ENCODE peak calls at places on chromosomes 16 and 17, in four cellular contexts. One of them, this sample, is unnamed.

GRCh38 chr16:89052824-89053724 is 40.6 kb upstream of the ACSF3 start:
- DNase-seq in mesendoderm: no peak
- DNase-seq in HFF-Myc: no peak
- DNase-seq in right lobe of liver: no peak
- DNase-seq in this sample: peak

GRCh38 chr16:66614161-66614802 is 9.8 kb downstream of the CMTM3 start:
- DNase-seq in right lobe of liver: no peak
- DNase-seq in HFF-Myc: no peak
- DNase-seq in mesendoderm: no peak
- DNase-seq in this sample: no peak

GRCh38 chr16:1287982-1288670 is 21.3 kb upstream of the UBE2I start:
- DNase-seq in HFF-Myc: no peak
- DNase-seq in right lobe of liver: no peak
- DNase-seq in mesendoderm: no peak
- DNase-seq in this sample: no peak

GRCh38 chr17:38911081-38911730 is 14.2 kb upstream of the LASP1NB start:
- DNase-seq in right lobe of liver: peak
- DNase-seq in mesendoderm: no peak
- DNase-seq in HFF-Myc: no peak
- DNase-seq in this sample: no peak

GRCh38 chr17:70181866-70182265 is 12.5 kb downstream of the KCNJ2 start:
- DNase-seq in mesendoderm: no peak
- DNase-seq in HFF-Myc: no peak
- DNase-seq in right lobe of liver: no peak
- DNase-seq in this sample: no peak

GRCh38 chr16:67241008-67241900 is 6.0 kb downstream of the FHOD1 start:
- DNase-seq in mesendoderm: peak
- DNase-seq in right lobe of liver: peak
- DNase-seq in HFF-Myc: peak
- DNase-seq in this sample: peak

GRCh38 chr16:56505174-56505573 is 14.7 kb downstream of the BBS2 start:
- DNase-seq in right lobe of liver: no peak
- DNase-seq in HFF-Myc: no peak
- DNase-seq in mesendoderm: peak
- DNase-seq in this sample: no peak

GRCh38 chr17:48002208-48002919 is 31.5 kb downstream of the CDK5RAP3 start:
- DNase-seq in right lobe of liver: no peak
- DNase-seq in HFF-Myc: peak
- DNase-seq in mesendoderm: peak
- DNase-seq in this sample: peak

GRCh38 chr17:32859857-32860525 is 16.9 kb downstream of the MYO1D start:
- DNase-seq in right lobe of liver: no peak
- DNase-seq in HFF-Myc: no peak
- DNase-seq in mesendoderm: peak
- DNase-seq in this sample: no peak

GRCh38 chr17:63703029-63703428 is 3.1 kb upstream of the LIMD2 start:
- DNase-seq in right lobe of liver: no peak
- DNase-seq in mesendoderm: no peak
- DNase-seq in HFF-Myc: no peak
- DNase-seq in this sample: no peak

GRCh38 chr17:63701477-63702222 is 1.7 kb upstream of the LIMD2 start:
- DNase-seq in HFF-Myc: no peak
- DNase-seq in mesendoderm: no peak
- DNase-seq in right lobe of liver: peak
- DNase-seq in this sample: no peak

GRCh38 chr17:63700528-63701441 is 860 bp upstream of the LIMD2 start:
- DNase-seq in mesendoderm: peak
- DNase-seq in right lobe of liver: peak
- DNase-seq in HFF-Myc: no peak
- DNase-seq in this sample: no peak

GRCh38 chr17:63702616-63703015 is 2.7 kb upstream of the LIMD2 start:
- DNase-seq in right lobe of liver: no peak
- DNase-seq in HFF-Myc: no peak
- DNase-seq in mesendoderm: no peak
- DNase-seq in this sample: no peak

GRCh38 chr17:63702223-63702577 is 2.3 kb upstream of the LIMD2 start:
- DNase-seq in mesendoderm: no peak
- DNase-seq in right lobe of liver: peak
- DNase-seq in HFF-Myc: no peak
- DNase-seq in this sample: no peak
- H3K4me3 ChIP-seq in mesendoderm: no peak
- H3K4me3 ChIP-seq in right lobe of liver: no peak
- H3K4me3 ChIP-seq in HFF-Myc: no peak
- H3K4me3 ChIP-seq in this sample: no peak

DNA sequence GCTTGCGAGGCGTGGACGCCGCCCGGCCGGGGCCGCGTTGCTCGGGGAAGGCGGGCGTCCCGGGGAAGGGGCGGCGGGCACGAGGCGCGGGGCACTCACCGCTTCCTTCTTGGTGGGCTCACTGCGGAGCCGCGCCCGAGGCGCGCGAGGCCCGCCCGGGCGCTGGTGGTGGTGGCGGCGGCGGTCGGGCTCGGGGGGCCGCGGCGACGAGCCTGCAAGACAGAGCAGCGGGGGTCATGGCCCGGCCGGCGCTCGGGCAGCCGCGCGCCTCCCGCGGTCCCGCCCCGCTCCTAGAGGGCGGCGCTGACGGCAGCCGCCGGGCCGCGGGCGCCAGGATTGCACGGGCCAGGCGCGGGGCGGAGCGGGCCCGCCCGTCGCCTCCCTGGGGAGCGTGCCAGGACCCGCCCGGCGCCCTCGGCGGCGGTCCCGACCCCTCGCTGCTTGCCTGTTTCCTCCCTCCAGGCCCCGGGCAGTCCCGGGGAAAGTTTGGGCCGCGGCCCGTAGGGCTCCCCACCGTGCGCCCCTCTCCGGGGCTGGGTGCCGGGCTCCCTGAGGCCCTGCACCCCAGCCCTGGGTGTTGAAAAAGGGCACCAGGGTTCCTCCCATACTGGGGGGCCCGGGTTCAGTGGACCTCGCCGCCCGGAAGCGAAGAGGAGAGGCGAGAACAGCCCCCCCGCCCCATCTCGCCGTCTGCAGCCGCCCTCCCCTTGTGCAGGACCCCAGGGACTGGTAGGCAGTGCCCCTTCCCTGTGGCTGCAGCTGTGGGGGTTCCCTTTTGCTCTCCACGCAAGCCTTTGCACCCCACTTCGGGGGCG is at the start of gene C16orf74:
- DNase-seq in HFF-Myc: no peak
- DNase-seq in mesendoderm: no peak
- DNase-seq in right lobe of liver: peak
- DNase-seq in this sample: peak
- H3K4me3 ChIP-seq in HFF-Myc: peak
- H3K4me3 ChIP-seq in mesendoderm: no peak
- H3K4me3 ChIP-seq in right lobe of liver: peak
- H3K4me3 ChIP-seq in this sample: peak

GRCh38 chr17:44917456-44917855 is 2.2 kb upstream of the GFAP start:
- DNase-seq in mesendoderm: no peak
- DNase-seq in HFF-Myc: no peak
- DNase-seq in right lobe of liver: peak
- DNase-seq in this sample: no peak
- H3K4me3 ChIP-seq in mesendoderm: no peak
- H3K4me3 ChIP-seq in HFF-Myc: no peak
- H3K4me3 ChIP-seq in right lobe of liver: no peak
- H3K4me3 ChIP-seq in this sample: no peak

DNA sequence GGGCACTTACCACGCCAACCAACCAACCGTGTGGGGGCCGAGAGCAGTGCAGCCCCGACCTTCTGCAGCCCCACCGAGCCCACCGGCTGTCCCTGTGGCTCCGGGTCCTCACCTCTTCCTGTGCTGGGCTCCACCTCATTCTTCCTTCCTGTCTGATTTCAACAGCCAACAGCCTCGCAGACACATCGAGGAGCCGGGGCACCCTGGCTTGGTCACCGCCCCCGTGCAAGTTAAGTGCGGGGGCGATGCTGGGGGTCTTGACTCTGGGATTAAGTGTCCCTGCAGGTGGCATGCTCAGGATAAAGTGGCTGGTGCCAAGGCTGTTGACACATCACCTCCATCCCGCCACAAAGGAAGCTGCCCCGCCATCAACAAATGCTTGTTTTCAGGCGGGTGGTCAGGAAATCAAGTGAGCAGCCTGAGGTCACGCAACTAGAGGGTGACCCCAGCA is at the start of gene NLRC3:
- DNase-seq in mesendoderm: no peak
- DNase-seq in right lobe of liver: no peak
- DNase-seq in HFF-Myc: no peak
- DNase-seq in this sample: no peak
- H3K4me3 ChIP-seq in mesendoderm: no peak
- H3K4me3 ChIP-seq in right lobe of liver: peak
- H3K4me3 ChIP-seq in HFF-Myc: no peak
- H3K4me3 ChIP-seq in this sample: no peak

GRCh38 chr16:3173892-3174617 is 13.9 kb upstream of the OR1F1 start:
- DNase-seq in right lobe of liver: peak
- DNase-seq in HFF-Myc: no peak
- DNase-seq in mesendoderm: peak
- DNase-seq in this sample: no peak
- H3K4me3 ChIP-seq in right lobe of liver: no peak
- H3K4me3 ChIP-seq in HFF-Myc: peak
- H3K4me3 ChIP-seq in mesendoderm: no peak
- H3K4me3 ChIP-seq in this sample: no peak

DNA sequence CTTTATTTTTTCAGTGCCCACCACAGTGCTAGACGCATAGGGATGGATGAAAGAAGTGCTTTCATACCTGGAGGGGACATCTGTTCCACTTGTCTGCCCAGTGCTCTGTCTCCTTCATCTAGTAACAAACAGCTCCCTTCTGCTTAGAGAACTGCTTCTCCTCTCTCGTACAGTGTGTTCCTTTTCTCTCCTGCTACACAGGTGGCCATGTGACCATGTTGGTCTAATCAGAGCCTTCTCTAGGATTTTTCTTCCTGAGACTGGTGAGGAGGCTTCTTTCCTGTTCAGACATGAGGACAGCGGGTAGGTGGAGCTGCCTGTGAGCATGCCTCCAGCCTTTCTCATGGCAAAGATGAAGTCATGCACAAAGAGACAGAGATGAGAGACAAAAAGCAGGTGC is 182.7 kb downstream of the TMEM132E start:
- DNase-seq in HFF-Myc: no peak
- DNase-seq in right lobe of liver: no peak
- DNase-seq in mesendoderm: no peak
- DNase-seq in this sample: no peak
- H3K4me3 ChIP-seq in HFF-Myc: no peak
- H3K4me3 ChIP-seq in right lobe of liver: no peak
- H3K4me3 ChIP-seq in mesendoderm: no peak
- H3K4me3 ChIP-seq in this sample: no peak

GRCh38 chr17:5078106-5079028 is at the start of gene ZFP3:
- DNase-seq in HFF-Myc: peak
- DNase-seq in right lobe of liver: peak
- DNase-seq in mesendoderm: peak
- DNase-seq in this sample: peak

GRCh38 chr17:5080591-5080990 is 2.3 kb downstream of the ZFP3 start:
- DNase-seq in mesendoderm: no peak
- DNase-seq in HFF-Myc: no peak
- DNase-seq in right lobe of liver: no peak
- DNase-seq in this sample: no peak

GRCh38 chr17:5077781-5078105 is 524 bp upstream of the ZFP3 start:
- DNase-seq in right lobe of liver: no peak
- DNase-seq in mesendoderm: no peak
- DNase-seq in HFF-Myc: no peak
- DNase-seq in this sample: no peak
- H3K4me3 ChIP-seq in right lobe of liver: peak
- H3K4me3 ChIP-seq in mesendoderm: no peak
- H3K4me3 ChIP-seq in HFF-Myc: peak
- H3K4me3 ChIP-seq in this sample: peak

GRCh38 chr17:74745548-74746177 is 2.8 kb upstream of the NHERF1 start:
- DNase-seq in right lobe of liver: peak
- DNase-seq in mesendoderm: peak
- DNase-seq in HFF-Myc: no peak
- DNase-seq in this sample: no peak

GRCh38 chr17:74743755-74744154 is 4.7 kb upstream of the NHERF1 start:
- DNase-seq in right lobe of liver: no peak
- DNase-seq in mesendoderm: no peak
- DNase-seq in HFF-Myc: no peak
- DNase-seq in this sample: no peak

GRCh38 chr17:74746376-74746775 is 2.1 kb upstream of the NHERF1 start:
- DNase-seq in mesendoderm: peak
- DNase-seq in HFF-Myc: no peak
- DNase-seq in right lobe of liver: peak
- DNase-seq in this sample: no peak

GRCh38 chr17:74744349-74744713 is 4.1 kb upstream of the NHERF1 start:
- DNase-seq in mesendoderm: no peak
- DNase-seq in right lobe of liver: no peak
- DNase-seq in HFF-Myc: no peak
- DNase-seq in this sample: no peak

GRCh38 chr17:74744714-74745547 is 3.5 kb upstream of the NHERF1 start:
- DNase-seq in right lobe of liver: peak
- DNase-seq in HFF-Myc: peak
- DNase-seq in mesendoderm: peak
- DNase-seq in this sample: peak
- H3K4me3 ChIP-seq in right lobe of liver: peak
- H3K4me3 ChIP-seq in HFF-Myc: no peak
- H3K4me3 ChIP-seq in mesendoderm: no peak
- H3K4me3 ChIP-seq in this sample: peak

This sample was measured in fibroblast of the aortic adventitia.